ENCODE peak calls at places on chromosomes 11 and 22, in seven cellular contexts. V is cardiac muscle cell; T is HT-29; Z is PC-9; Q is activated naive CD8-positive, alpha-beta T cell treated with anti-CD3 and anti-CD28 coated beads, Interleukin-2, amount 50 U/mL, for 24 hours; E is HFFc6; U is AML-193. C is an unnamed sample.
A peak's percentile ranks its signal among the peaks of the same experiment; 100 is the strongest.

GRCh38 chr11:124307093-124307492 is 6.7 kb downstream of the OR8D1 start:
- DNase-seq in V (no peak), T (no peak), Z (no peak), Q (no peak), E (no peak), U (no peak), C (no peak)

GRCh38 chr11:122339661-122340060 is 223.6 kb upstream of the BLID start:
- DNase-seq in V (peak; percentile 43), T (no peak), Z (no peak), Q (no peak), E (no peak), U (no peak), C (no peak)

GRCh38 chr11:102138677-102139076 is 28.4 kb downstream of the YAP1 start:
- DNase-seq in V (peak; percentile 84), T (no peak), Z (peak; percentile 73), Q (no peak), E (peak; percentile 76), U (no peak), C (no peak)

GRCh38 chr22:50178871-50179869 is 6.5 kb upstream of the TRABD start:
- DNase-seq in V (no peak), T (no peak), Z (no peak), Q (no peak), E (no peak), U (no peak), C (no peak)

GRCh38 chr11:33391188-33391892 is 134.2 kb downstream of the HIPK3 start:
- DNase-seq in V (no peak), T (no peak), Z (no peak), Q (no peak), E (no peak), U (no peak), C (no peak)

GRCh38 chr11:69928124-69928523 is 108.9 kb upstream of the FGF3 start:
- DNase-seq in V (no peak), T (no peak), Z (no peak), Q (no peak), E (no peak), U (no peak), C (no peak)

GRCh38 chr11:3782963-3783362 is 14.4 kb downstream of the NUP98 start:
- DNase-seq in V (no peak), T (no peak), Z (no peak), Q (no peak), E (no peak), U (no peak), C (no peak)

GRCh38 chr11:45477588-45477987 is 187.8 kb downstream of the CHST1 start:
- DNase-seq in V (no peak), T (no peak), Z (no peak), Q (no peak), E (no peak), U (no peak), C (no peak)

GRCh38 chr22:30159561-30160353 is 79.5 kb downstream of the HORMAD2 start:
- DNase-seq in V (peak; percentile 85), T (no peak), Z (peak; percentile 75), Q (no peak), E (peak; percentile 22), U (no peak), C (no peak)

C was measured in ureter.